ENCODE peak calls at places on chromosomes 12 and 14, in four cellular contexts. Z is HS-27A, F is cardiac fibroblast, A is body of pancreas. O is an unnamed sample.

GRCh38 chr14:24079521-24080141 is 8.3 kb downstream of the CPNE6 start:
- DNase-seq in Z (no peak), F (no peak), A (no peak), O (no peak)

GRCh38 chr14:47278233-47278842 is 397.1 kb downstream of the MDGA2 start:
- DNase-seq in Z (no peak), F (peak), A (peak), O (no peak)

GRCh38 chr12:78530065-78530765 is 334.4 kb upstream of the SYT1 start:
- DNase-seq in Z (no peak), F (peak), A (no peak), O (peak)

GRCh38 chr14:83940253-83940652 is 1589.7 kb upstream of the FLRT2 start:
- DNase-seq in Z (no peak), F (no peak), A (no peak), O (no peak)

GRCh38 chr12:124952295-124952694 is 36.6 kb downstream of the DHX37 start:
- DNase-seq in Z (no peak), F (no peak), A (no peak), O (no peak)

GRCh38 chr14:67665886-67666285 is 8.5 kb downstream of the VTI1B start:
- DNase-seq in Z (no peak), F (peak), A (no peak), O (no peak)

GRCh38 chr12:117975006-117975405 is 6.2 kb upstream of the KSR2 start:
- DNase-seq in Z (no peak), F (no peak), A (no peak), O (no peak)

GRCh38 chr12:106954462-106955376 is 988 bp upstream of the TMEM263 start:
- DNase-seq in Z (no peak), F (no peak), A (peak), O (no peak)